ENCODE peak calls at places on chromosomes 7 and 10, in eight cellular contexts. F is T-cell, W is AG08395, E is head of caudate nucleus, Z is upper lobe of left lung, Y is fibroblast of pulmonary artery, N is amygdala, Q is D341Med. X is an unnamed sample.

GRCh38 chr7:84076219-84076618 is 118.4 kb downstream of the SEMA3A start:
- DNase-seq in F (no peak), W (no peak), E (no peak), Z (no peak), Y (no peak), N (no peak), Q (no peak), X (no peak)

GRCh38 chr10:15211464-15211979 is 43.0 kb upstream of the NMT2 start:
- DNase-seq in F (no peak), W (peak), E (no peak), Z (no peak), Y (peak), N (no peak), Q (no peak), X (no peak)

GRCh38 chr10:37101261-37101660 is 24.1 kb upstream of the ANKRD30A start:
- DNase-seq in F (no peak), W (no peak), E (no peak), Z (no peak), Y (no peak), N (no peak), Q (no peak), X (no peak)

GRCh38 chr10:71486465-71487114 is 89.9 kb downstream of the CDH23 start:
- DNase-seq in F (no peak), W (peak), E (no peak), Z (peak), Y (peak), N (no peak), Q (peak), X (peak)

GRCh38 chr10:79024716-79025112 is 44.1 kb upstream of the ZMIZ1 start:
- DNase-seq in F (no peak), W (no peak), E (no peak), Z (no peak), Y (no peak), N (no peak), Q (no peak), X (no peak)

GRCh38 chr7:87318741-87319140 is 26.7 kb upstream of the CROT start:
- DNase-seq in F (no peak), W (no peak), E (no peak), Z (no peak), Y (no peak), N (no peak), Q (no peak), X (no peak)

GRCh38 chr7:46764100-46764941 is 817.6 kb downstream of the TNS3 start:
- DNase-seq in F (no peak), W (peak), E (no peak), Z (peak), Y (peak), N (no peak), Q (no peak), X (no peak)

GRCh38 chr10:102150970-102151773 is 1.0 kb upstream of the NOLC1 start:
- DNase-seq in F (no peak), W (peak), E (no peak), Z (no peak), Y (peak), N (no peak), Q (no peak), X (no peak)

GRCh38 chr7:96045919-96046318 is 273.6 kb downstream of the DYNC1I1 start:
- DNase-seq in F (no peak), W (no peak), E (no peak), Z (no peak), Y (no peak), N (no peak), Q (no peak), X (no peak)

GRCh38 chr7:97104719-97105129 is 12.8 kb upstream of the SDHAF3 start:
- DNase-seq in F (peak), W (peak), E (peak), Z (peak), Y (peak), N (peak), Q (peak), X (peak)

GRCh38 chr10:88528791-88529190 is 54.3 kb downstream of the RNLS start:
- DNase-seq in F (no peak), W (peak), E (no peak), Z (no peak), Y (no peak), N (no peak), Q (no peak), X (no peak)

GRCh38 chr10:113093188-113094113 is 143.4 kb downstream of the TCF7L2 start:
- DNase-seq in F (no peak), W (no peak), E (no peak), Z (no peak), Y (peak), N (no peak), Q (no peak), X (no peak)

GRCh38 chr10:7410800-7411670 is at the start of gene SFMBT2:
- DNase-seq in F (peak), W (peak), E (peak), Z (peak), Y (peak), N (peak), Q (peak), X (peak)

GRCh38 chr7:101125989-101126650 is 784 bp upstream of the SERPINE1 start:
- DNase-seq in F (no peak), W (peak), E (no peak), Z (peak), Y (peak), N (no peak), Q (no peak), X (no peak)

GRCh38 chr7:3397324-3397723 is 96.3 kb downstream of the SDK1 start:
- DNase-seq in F (no peak), W (no peak), E (no peak), Z (no peak), Y (no peak), N (no peak), Q (no peak), X (no peak)

GRCh38 chr10:119235381-119235780 is 28.0 kb downstream of the GRK5 start:
- DNase-seq in F (no peak), W (no peak), E (no peak), Z (no peak), Y (peak), N (peak), Q (no peak), X (no peak)